ENCODE peak calls at places on chromosomes 3 and 15, in five cellular contexts. R is RPMI8226, T is left lung, O is HT-29, C is amygdala. V is an unnamed sample.

GRCh38 chr15:58038426-58039106 is 26.9 kb downstream of the ALDH1A2 start:
- DNase-seq in R (no peak), T (no peak), O (peak), C (no peak), V (peak)

GRCh38 chr3:56131976-56132590 is 336.2 kb downstream of the ERC2 start:
- DNase-seq in R (no peak), T (peak), O (peak), C (peak), V (no peak)

GRCh38 chr3:128801779-128802369 is 75.9 kb downstream of the RAB7A start:
- DNase-seq in R (no peak), T (no peak), O (no peak), C (no peak), V (no peak)

GRCh38 chr3:131535131-131535530 is 32.4 kb upstream of the MRPL3 start:
- DNase-seq in R (no peak), T (no peak), O (no peak), C (no peak), V (no peak)

GRCh38 chr3:52277071-52277964 is 1.1 kb downstream of the WDR82 start:
- DNase-seq in R (peak), T (peak), O (peak), C (peak), V (no peak)

GRCh38 chr3:32376098-32376497 is 15.6 kb upstream of the CMTM7 start:
- DNase-seq in R (no peak), T (no peak), O (no peak), C (no peak), V (no peak)

GRCh38 chr3:107561980-107562379 is 39.2 kb downstream of the BBX start:
- DNase-seq in R (no peak), T (no peak), O (no peak), C (no peak), V (no peak)

GRCh38 chr3:172711457-172711800 is 562 bp upstream of the NCEH1 start:
- DNase-seq in R (peak), T (no peak), O (peak), C (no peak), V (no peak)

GRCh38 chr15:89406756-89407650 is 72.4 kb upstream of the POLG start:
- DNase-seq in R (peak), T (no peak), O (no peak), C (no peak), V (no peak)

GRCh38 chr15:41494190-41494921 is 682 bp downstream of the ITPKA start:
- DNase-seq in R (peak), T (no peak), O (peak), C (no peak), V (no peak)

V was measured in NCI-H1694.